ENCODE peak calls at places on chromosomes 11 and 22, in nine cellular contexts. N, M, Z, L, S, F, R, K and B are unnamed samples.

GRCh38 chr11:16779436-16779835 is 41.0 kb downstream of the C11orf58 start:
- DNase-seq in L (no peak), K (no peak), S (no peak), F (no peak), N (no peak), R (no peak), Z (no peak), M (no peak), B (no peak)

GRCh38 chr11:73239571-73240189 is 21.6 kb downstream of the P2RY2 start:
- DNase-seq in K (no peak), S (no peak), L (no peak), F (no peak), R (no peak), M (no peak), Z (no peak), N (no peak), B (no peak)

GRCh38 chr11:68670208-68670992 is 13.9 kb upstream of the GAL start:
- DNase-seq in F (no peak), N (no peak), L (no peak), Z (no peak), M (no peak), S (peak; percentile 9), R (no peak), K (no peak), B (no peak)

GRCh38 chr11:43547900-43548381 is 132.6 kb upstream of the HSD17B12 start:
- DNase-seq in F (no peak), R (no peak), L (no peak), K (no peak), S (no peak), Z (no peak), M (no peak), N (no peak), B (no peak)

GRCh38 chr22:46250783-46251125 is 661 bp upstream of the CDPF1 start:
- DNase-seq in S (peak; percentile 27), N (no peak), F (no peak), Z (peak; percentile 44), K (no peak), M (no peak), R (no peak), L (no peak), B (peak; percentile 15)

GRCh38 chr22:45972091-45972867 is 4.7 kb downstream of the WNT7B start:
- DNase-seq in R (no peak), N (no peak), M (no peak), S (no peak), F (no peak), Z (no peak), K (no peak), L (no peak), B (no peak)

GRCh38 chr11:79100093-79100704 is 340.6 kb downstream of the TENM4 start:
- DNase-seq in L (no peak), N (peak; percentile 38), F (no peak), Z (peak; percentile 66), M (peak; percentile 43), R (peak; percentile 24), S (peak; percentile 53), K (peak; percentile 26), B (peak; percentile 57)

GRCh38 chr11:833849-834311 is 1.1 kb downstream of the CD151 start:
- DNase-seq in Z (no peak), F (no peak), N (no peak), M (no peak), S (no peak), K (no peak), R (no peak), L (no peak), B (no peak)